ENCODE peak calls at places on chromosomes 2 and 18, in eight cellular contexts. G is tibial artery; H is NCI-H774; O is Jurkat, Clone E6-1; F is naive thymus-derived CD8-positive, alpha-beta T cell; L is hippocampal formation; B is activated CD4-positive, alpha-beta T cell treated with anti-CD3 and anti-CD28 coated beads, Interleukin-2, amount 50 U/mL, for 24 hours; Y is mucosa of descending colon. N is an unnamed sample.
A peak's percentile ranks its signal among the peaks of the same experiment; 100 is the strongest.

GRCh38 chr18:10745971-10746370 is 220.1 kb downstream of the NAPG start:
- DNase-seq in G (no peak), H (no peak), O (no peak), F (no peak), L (no peak), B (no peak), Y (no peak), N (no peak)

GRCh38 chr2:133970641-133971040 is 283.2 kb upstream of the MGAT5 start:
- DNase-seq in G (no peak), H (no peak), O (no peak), F (no peak), L (no peak), B (no peak), Y (no peak), N (no peak)

GRCh38 chr2:181203412-181203811 is 223.0 kb downstream of the UBE2E3 start:
- DNase-seq in G (no peak), H (no peak), O (no peak), F (no peak), L (no peak), B (no peak), Y (no peak), N (no peak)

GRCh38 chr2:176395273-176395854 is 126.1 kb downstream of the MTX2 start:
- DNase-seq in G (no peak), H (no peak), O (no peak), F (no peak), L (no peak), B (no peak), Y (no peak), N (no peak)

GRCh38 chr2:195322324-195322723 is 334.7 kb upstream of the SLC39A10 start:
- DNase-seq in G (no peak), H (no peak), O (no peak), F (no peak), L (no peak), B (no peak), Y (peak; percentile 43), N (peak; percentile 55)

GRCh38 chr18:56795381-56795780 is 144.2 kb downstream of the WDR7 start:
- DNase-seq in G (no peak), H (no peak), O (no peak), F (no peak), L (no peak), B (no peak), Y (no peak), N (no peak)

GRCh38 chr2:28480403-28481049 is 15.3 kb upstream of the PLB1 start:
- DNase-seq in G (no peak), H (no peak), O (no peak), F (no peak), L (no peak), B (no peak), Y (no peak), N (no peak)

GRCh38 chr2:102082591-102083586 is 59.7 kb upstream of the IL1R1 start:
- DNase-seq in G (peak; percentile 60), H (no peak), O (peak; percentile 54), F (peak; percentile 6), L (no peak), B (no peak), Y (no peak), N (no peak)

GRCh38 chr2:29304399-29304798 is 189.2 kb downstream of the CLIP4 start:
- DNase-seq in G (no peak), H (no peak), O (no peak), F (no peak), L (no peak), B (no peak), Y (no peak), N (no peak)

GRCh38 chr2:219252900-219253752 is at the start of gene TUBA4B:
- DNase-seq in G (no peak), H (no peak), O (no peak), F (no peak), L (no peak), B (no peak), Y (peak; percentile 70), N (peak; percentile 65)

GRCh38 chr2:210113636-210114235 is 57.5 kb downstream of the KANSL1L start:
- DNase-seq in G (no peak), H (no peak), O (no peak), F (no peak), L (no peak), B (no peak), Y (no peak), N (no peak)

GRCh38 chr2:9291866-9292265 is 85.3 kb downstream of the ASAP2 start:
- DNase-seq in G (no peak), H (no peak), O (no peak), F (no peak), L (no peak), B (no peak), Y (no peak), N (no peak)

GRCh38 chr18:79531926-79532689 is 136.4 kb downstream of the NFATC1 start:
- DNase-seq in G (peak; percentile 17), H (no peak), O (no peak), F (no peak), L (no peak), B (no peak), Y (peak; percentile 10), N (peak; percentile 5)